ENCODE peak calls at places on chromosomes 4 and X, in ten cellular contexts. Y, B, G, C, Q, E, H, R, W and S are unnamed samples.

GRCh38 chr4:12791536-12791935 is 692.6 kb downstream of the RAB28 start:
- DNase-seq in W (no peak), H (no peak), Y (peak; percentile 70), G (no peak), E (no peak), Q (no peak), C (no peak), B (no peak), R (no peak), S (peak; percentile 47)

GRCh38 chrX:46904626-46905025 is 7.6 kb upstream of the JADE3 start:
- DNase-seq in B (no peak), G (no peak), W (no peak), Y (no peak), C (no peak), H (no peak), R (no peak), Q (no peak), E (no peak), S (no peak)

GRCh38 chrX:56786889-56787733 is 58.1 kb downstream of the NBDY start:
- DNase-seq in C (no peak), B (no peak), H (no peak), Q (no peak), R (no peak), W (no peak), G (no peak), E (no peak), Y (no peak), S (no peak)

GRCh38 chr4:54099287-54099958 is 540 bp upstream of the GSX2 start:
- DNase-seq in Q (no peak), C (no peak), W (no peak), E (no peak), G (no peak), H (no peak), Y (no peak), B (no peak), R (no peak), S (peak; percentile 80)

GRCh38 chrX:153886915-153887314 is 942 bp upstream of the L1CAM start:
- DNase-seq in H (no peak), W (no peak), B (no peak), Y (no peak), G (no peak), Q (no peak), R (no peak), C (no peak), E (no peak), S (no peak)

GRCh38 chr4:1092026-1092982 is 21.1 kb downstream of the RNF212 start:
- DNase-seq in Q (no peak), H (no peak), B (no peak), E (no peak), G (no peak), W (no peak), C (no peak), R (no peak), Y (no peak), S (no peak)

GRCh38 chrX:1389181-1389992 is 2.5 kb downstream of the SLC25A6 start:
- DNase-seq in Q (no peak), E (peak; percentile 22), W (no peak), G (peak; percentile 72), H (no peak), R (no peak), B (no peak), Y (no peak), C (peak; percentile 73), S (no peak)

GRCh38 chr4:39526810-39527295 is 386 bp downstream of the UGDH start:
- DNase-seq in G (no peak), R (no peak), C (no peak), E (no peak), H (peak; percentile 18), Q (peak; percentile 13), Y (peak; percentile 1), B (peak; percentile 9), W (no peak), S (no peak)

GRCh38 chr4:19806865-19807264 is 444.8 kb upstream of the SLIT2 start:
- DNase-seq in H (no peak), Y (no peak), W (no peak), C (no peak), B (no peak), Q (no peak), R (no peak), E (no peak), G (no peak), S (no peak)

GRCh38 chrX:86044210-86044609 is 3.1 kb downstream of the CHM start:
- DNase-seq in E (no peak), G (no peak), Y (no peak), H (no peak), R (no peak), W (no peak), Q (no peak), B (no peak), C (no peak), S (no peak)

GRCh38 chrX:13119386-13119785 is 75.0 kb upstream of the FAM9C start:
- DNase-seq in W (peak; percentile 46), C (no peak), R (no peak), B (no peak), E (no peak), Q (no peak), H (no peak), Y (no peak), G (no peak), S (no peak)

GRCh38 chr4:74109116-74109791 is 10.3 kb upstream of the CXCL2 start:
- DNase-seq in Q (no peak), R (peak; percentile 83), E (peak; percentile 41), C (peak; percentile 87), G (no peak), H (no peak), B (no peak), Y (no peak), W (peak; percentile 97), S (no peak)

GRCh38 chrX:140817943-140818342 is 108.4 kb downstream of the LINC00632 start:
- DNase-seq in E (no peak), H (peak; percentile 6), W (peak; percentile 39), B (peak; percentile 57), R (peak; percentile 3), C (no peak), G (no peak), Q (no peak), Y (no peak), S (no peak)

GRCh38 chrX:69128573-69128972 is 36.7 kb downstream of the PJA1 start:
- DNase-seq in Y (no peak), B (no peak), Q (no peak), C (no peak), H (no peak), R (no peak), G (peak; percentile 84), E (no peak), W (peak; percentile 27), S (no peak)

GRCh38 chrX:15336023-15336413 is 695 bp upstream of the PIGA start:
- DNase-seq in W (peak; percentile 75), C (no peak), Q (no peak), B (peak; percentile 6), R (no peak), E (no peak), H (no peak), Y (peak; percentile 25), G (no peak), S (peak; percentile 17)